ENCODE peak calls at places on chromosomes 3 and 15, in four cellular contexts. One of them, this sample, is unnamed.

GRCh38 chr3:174488527-174488926 is 370.6 kb upstream of the NAALADL2 start:
- DNase-seq in tibial artery: no peak
- DNase-seq in WTC11: no peak
- DNase-seq in hippocampal formation: no peak
- DNase-seq in this sample: no peak

GRCh38 chr3:172844428-172844827 is 93.9 kb downstream of the ECT2 start:
- DNase-seq in tibial artery: no peak
- DNase-seq in WTC11: no peak
- DNase-seq in hippocampal formation: no peak
- DNase-seq in this sample: no peak

GRCh38 chr3:195087321-195087720 is 183.6 kb downstream of the XXYLT1 start:
- DNase-seq in tibial artery: no peak
- DNase-seq in WTC11: no peak
- DNase-seq in hippocampal formation: no peak
- DNase-seq in this sample: no peak

GRCh38 chr3:188057124-188057523 is 96.8 kb upstream of the LPP start:
- DNase-seq in tibial artery: no peak
- DNase-seq in WTC11: no peak
- DNase-seq in hippocampal formation: no peak
- DNase-seq in this sample: no peak

GRCh38 chr15:70474682-70475438 is 288.5 kb downstream of the UACA start:
- DNase-seq in tibial artery: peak; percentile 87
- DNase-seq in WTC11: no peak
- DNase-seq in hippocampal formation: peak; percentile 39
- DNase-seq in this sample: no peak

GRCh38 chr3:194572131-194572789 is 61.0 kb downstream of the TMEM44 start:
- DNase-seq in tibial artery: peak; percentile 86
- DNase-seq in WTC11: no peak
- DNase-seq in hippocampal formation: no peak
- DNase-seq in this sample: no peak

GRCh38 chr15:68310811-68311463 is 33.4 kb downstream of the FEM1B start:
- DNase-seq in tibial artery: peak; percentile 17
- DNase-seq in WTC11: no peak
- DNase-seq in hippocampal formation: no peak
- DNase-seq in this sample: no peak

GRCh38 chr15:40108061-40108854 is 421 bp downstream of the BMF start:
- DNase-seq in tibial artery: peak; percentile 79
- DNase-seq in WTC11: no peak
- DNase-seq in hippocampal formation: no peak
- DNase-seq in this sample: no peak

GRCh38 chr3:41418961-41419691 is 219.8 kb downstream of the CTNNB1 start:
- DNase-seq in tibial artery: no peak
- DNase-seq in WTC11: no peak
- DNase-seq in hippocampal formation: no peak
- DNase-seq in this sample: no peak

GRCh38 chr3:5095879-5096278 is 26.2 kb upstream of the ARL8B start:
- DNase-seq in tibial artery: no peak
- DNase-seq in WTC11: peak; percentile 67
- DNase-seq in hippocampal formation: no peak
- DNase-seq in this sample: peak; percentile 21

GRCh38 chr3:139252719-139253118 is 91.1 kb upstream of the MRPS22 start:
- DNase-seq in tibial artery: no peak
- DNase-seq in WTC11: no peak
- DNase-seq in hippocampal formation: no peak
- DNase-seq in this sample: no peak

GRCh38 chr3:108438542-108438941 is 71.9 kb downstream of the MYH15 start:
- DNase-seq in tibial artery: no peak
- DNase-seq in WTC11: no peak
- DNase-seq in hippocampal formation: no peak
- DNase-seq in this sample: no peak

GRCh38 chr3:15218689-15219088 is 12.6 kb downstream of the CAPN7 start:
- DNase-seq in tibial artery: no peak
- DNase-seq in WTC11: no peak
- DNase-seq in hippocampal formation: no peak
- DNase-seq in this sample: no peak

GRCh38 chr15:70580958-70581357 is 182.4 kb downstream of the UACA start:
- DNase-seq in tibial artery: no peak
- DNase-seq in WTC11: no peak
- DNase-seq in hippocampal formation: no peak
- DNase-seq in this sample: no peak

GRCh38 chr3:188947983-188948657 is 223.7 kb upstream of the TPRG1 start:
- DNase-seq in tibial artery: peak; percentile 98
- DNase-seq in WTC11: peak; percentile 69
- DNase-seq in hippocampal formation: peak; percentile 90
- DNase-seq in this sample: peak; percentile 69

GRCh38 chr3:66642015-66642414 is 141.2 kb upstream of the LRIG1 start:
- DNase-seq in tibial artery: no peak
- DNase-seq in WTC11: no peak
- DNase-seq in hippocampal formation: no peak
- DNase-seq in this sample: no peak

GRCh38 chr15:85828869-85829268 is 34.1 kb upstream of the KLHL25 start:
- DNase-seq in tibial artery: no peak
- DNase-seq in WTC11: no peak
- DNase-seq in hippocampal formation: no peak
- DNase-seq in this sample: no peak

GRCh38 chr3:197428117-197428761 is 127.5 kb downstream of the BDH1 start:
- DNase-seq in tibial artery: no peak
- DNase-seq in WTC11: no peak
- DNase-seq in hippocampal formation: no peak
- DNase-seq in this sample: no peak

GRCh38 chr3:31250116-31250813 is 282.5 kb upstream of the STT3B start:
- DNase-seq in tibial artery: no peak
- DNase-seq in WTC11: no peak
- DNase-seq in hippocampal formation: no peak
- DNase-seq in this sample: no peak

GRCh38 chr15:56608140-56608778 is 125.0 kb downstream of the ZNF280D start:
- DNase-seq in tibial artery: no peak
- DNase-seq in WTC11: no peak
- DNase-seq in hippocampal formation: no peak
- DNase-seq in this sample: no peak

GRCh38 chr15:62549345-62549970 is 384.4 kb upstream of the C2CD4B start:
- DNase-seq in tibial artery: no peak
- DNase-seq in WTC11: peak; percentile 54
- DNase-seq in hippocampal formation: no peak
- DNase-seq in this sample: no peak

This sample was measured in H1.